ENCODE peak calls at places on chromosomes 11 and 22, in eight cellular contexts. U, F, R, M, Y, K, J and A are unnamed samples.

GRCh38 chr22:26821854-26822253 is 164.5 kb downstream of the MIAT start:
- DNase-seq in F (no peak), Y (no peak), M (no peak), U (no peak), K (no peak), R (no peak), J (no peak), A (no peak)

GRCh38 chr11:94948070-94948617 is 25.2 kb downstream of the CWC15 start:
- DNase-seq in M (no peak), K (no peak), J (no peak), F (no peak), R (no peak), U (no peak), Y (no peak), A (no peak)

GRCh38 chr11:65320386-65321075 is 5.9 kb downstream of the CDC42EP2 start:
- DNase-seq in K (no peak), F (no peak), Y (no peak), U (no peak), J (peak), R (no peak), M (no peak), A (no peak)

GRCh38 chr11:100667449-100667848 is 19.6 kb upstream of the ARHGAP42 start:
- DNase-seq in Y (no peak), R (no peak), J (no peak), M (no peak), F (no peak), U (no peak), K (no peak), A (no peak)

GRCh38 chr11:66407651-66408050 is 13.2 kb upstream of the NPAS4 start:
- DNase-seq in F (no peak), U (no peak), Y (no peak), K (no peak), J (no peak), M (no peak), R (no peak), A (no peak)

GRCh38 chr11:121023848-121024751 is at the start of gene TBCEL:
- DNase-seq in M (peak), Y (peak), R (peak), K (peak), J (peak), U (peak), F (peak), A (peak)

GRCh38 chr11:45739866-45740265 is 65.1 kb upstream of the SLC35C1 start:
- DNase-seq in Y (no peak), K (no peak), M (no peak), U (peak), J (no peak), F (no peak), R (no peak), A (no peak)

GRCh38 chr11:81658722-81659121 is 1074.9 kb downstream of the FAM181B start:
- DNase-seq in M (no peak), Y (no peak), J (no peak), F (no peak), K (no peak), R (no peak), U (peak), A (peak)

GRCh38 chr11:83294208-83294607 is 8.0 kb upstream of the CCDC90B start:
- DNase-seq in U (no peak), Y (no peak), R (no peak), M (no peak), K (no peak), J (no peak), F (no peak), A (no peak)

GRCh38 chr11:6567371-6567745 is 36.1 kb downstream of the RRP8 start:
- DNase-seq in F (peak), J (no peak), K (no peak), U (no peak), R (no peak), Y (no peak), M (no peak), A (no peak)

GRCh38 chr11:128342511-128343133 is 244.7 kb downstream of the ETS1 start:
- DNase-seq in U (peak), M (peak), Y (no peak), K (no peak), J (peak), F (no peak), R (peak), A (no peak)

GRCh38 chr22:37260396-37260795 is 16.3 kb upstream of the RAC2 start:
- DNase-seq in R (no peak), J (peak), K (no peak), U (no peak), M (no peak), F (no peak), Y (no peak), A (no peak)

GRCh38 chr11:13215157-13215556 is 62.4 kb upstream of the BMAL1 start:
- DNase-seq in R (no peak), M (no peak), K (no peak), U (peak), F (no peak), Y (no peak), J (no peak), A (no peak)

GRCh38 chr22:29359469-29359868 is 28.9 kb downstream of the AP1B1 start:
- DNase-seq in M (no peak), J (peak), Y (peak), U (peak), K (peak), F (peak), R (peak), A (no peak)

GRCh38 chr11:1733716-1734351 is 16.6 kb downstream of the IFITM10 start:
- DNase-seq in F (no peak), Y (no peak), U (no peak), R (no peak), K (no peak), J (no peak), M (no peak), A (no peak)

GRCh38 chr11:22753401-22753800 is 76.2 kb downstream of the SVIP start:
- DNase-seq in J (no peak), F (no peak), M (no peak), Y (no peak), R (no peak), U (no peak), K (no peak), A (no peak)

GRCh38 chr11:10205928-10206327 is 88.1 kb downstream of the SBF2 start:
- DNase-seq in F (no peak), U (no peak), M (no peak), Y (no peak), K (no peak), J (no peak), R (no peak), A (no peak)

GRCh38 chr22:24423519-24424000 is 3.8 kb upstream of the ADORA2A start:
- DNase-seq in M (peak), J (peak), R (no peak), U (peak), F (no peak), Y (peak), K (peak), A (peak)

DNA sequence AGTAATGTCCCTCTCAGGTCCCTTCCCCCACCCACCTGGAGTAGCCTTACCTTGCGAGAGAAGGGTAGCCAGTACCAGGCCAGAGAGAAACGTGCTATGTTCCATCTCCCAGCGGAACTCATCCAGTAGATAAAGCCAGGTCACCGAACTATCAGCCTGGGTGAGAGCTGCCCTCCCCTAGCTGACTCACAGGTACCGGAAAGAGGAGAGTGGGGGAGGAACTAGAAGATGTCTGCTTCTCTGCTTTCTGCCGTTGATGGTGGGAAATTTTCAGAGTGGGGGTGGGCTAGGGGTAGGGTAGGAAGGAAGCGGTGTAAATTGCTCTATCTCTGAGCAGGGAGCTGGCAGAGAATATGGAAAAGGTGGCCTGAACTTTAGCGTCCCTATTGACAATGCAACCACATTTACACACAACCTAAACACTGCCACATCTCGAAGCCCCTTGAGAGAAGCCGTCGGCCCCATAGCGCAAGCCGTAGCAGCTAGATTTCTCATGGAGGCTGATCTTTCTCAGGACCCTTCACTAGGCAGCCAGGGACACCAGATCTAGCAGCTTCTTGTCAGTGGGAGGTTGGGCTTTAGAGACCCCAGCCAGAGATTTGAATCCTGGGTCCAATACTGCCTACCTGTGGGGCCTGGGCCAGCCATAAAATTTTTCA is at the start of gene CD3D:
- DNase-seq in Y (no peak), K (no peak), M (no peak), F (no peak), J (no peak), R (no peak), U (no peak), A (no peak)
- TF ChIP-seq POLR2A in Y (no peak), K (no peak), M (no peak), F (no peak), J (no peak), R (no peak), U (no peak), A (no peak)

GRCh38 chr22:39958009-39958711 is 2.0 kb upstream of the TMA7B start:
- DNase-seq in F (no peak), Y (no peak), J (no peak), K (no peak), U (no peak), R (no peak), M (no peak), A (no peak)

GRCh38 chr22:39958916-39959639 is 1.1 kb upstream of the TMA7B start:
- DNase-seq in K (no peak), F (no peak), U (no peak), R (no peak), Y (no peak), M (no peak), J (no peak), A (no peak)

GRCh38 chr22:39959640-39960447 is at the start of gene TMA7B:
- DNase-seq in U (peak), R (no peak), K (no peak), J (no peak), M (no peak), F (no peak), Y (no peak), A (peak)

GRCh38 chr22:39962071-39962470 is 1.9 kb downstream of the TMA7B start:
- DNase-seq in U (no peak), M (no peak), K (no peak), F (no peak), R (no peak), J (no peak), Y (no peak), A (no peak)

DNA sequence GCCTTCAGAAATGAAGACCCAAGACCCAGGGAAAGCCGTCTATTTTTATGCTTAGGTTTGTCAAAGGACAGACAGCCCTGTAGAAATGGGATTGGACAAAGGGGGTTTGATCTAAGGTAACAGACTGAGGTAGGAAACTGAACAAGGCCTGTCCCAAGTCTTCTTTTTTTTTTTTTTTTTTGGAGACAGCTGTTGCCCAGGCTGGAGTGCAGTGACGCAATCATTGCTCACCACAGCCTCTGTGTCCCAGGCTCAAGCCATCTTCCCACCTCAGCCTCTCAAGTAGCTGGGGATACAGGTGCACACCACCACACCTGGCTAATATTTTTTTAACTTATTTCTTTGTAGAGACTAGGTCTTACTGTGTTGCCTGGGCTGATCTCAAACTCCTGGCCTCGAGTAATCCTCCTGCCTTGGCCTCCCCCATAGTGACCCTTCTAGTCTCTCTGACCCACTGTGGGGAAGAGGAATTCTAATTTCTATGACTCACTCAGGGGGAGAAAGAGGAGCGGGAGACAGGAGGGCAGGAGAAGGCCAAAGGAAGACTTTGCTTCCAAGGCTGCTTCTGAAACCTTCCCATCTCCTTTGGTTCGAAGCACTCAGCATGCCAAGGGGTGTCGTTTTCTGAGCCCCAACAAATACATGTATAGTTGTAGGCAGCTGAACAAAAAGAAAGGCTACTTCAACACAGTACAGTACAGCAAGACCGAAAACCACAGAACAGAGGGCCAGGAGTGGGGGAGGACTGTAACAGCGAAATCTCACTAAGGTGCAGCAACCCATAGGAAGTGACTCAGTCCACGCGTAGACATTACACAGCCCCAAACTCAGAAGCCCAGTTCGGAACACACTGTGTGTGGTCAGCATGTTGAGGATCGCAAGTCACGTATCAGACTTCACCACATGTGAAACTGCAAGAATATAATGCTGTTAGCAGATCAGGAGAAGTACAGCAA is 872 bp downstream of the TMA7B start:
- DNase-seq in U (no peak), K (no peak), Y (peak), M (peak), R (peak), J (no peak), F (no peak), A (peak)
- TF ChIP-seq POLR2A in U (no peak), K (no peak), Y (no peak), M (no peak), R (no peak), J (no peak), F (no peak), A (no peak)

GRCh38 chr11:74397531-74398243 is 546 bp downstream of the PGM2L1 start:
- DNase-seq in M (peak), K (no peak), U (peak), R (peak), F (peak), Y (peak), J (no peak), A (peak)

GRCh38 chr11:74403607-74404006 is 5.4 kb upstream of the PGM2L1 start:
- DNase-seq in Y (no peak), J (no peak), R (no peak), F (no peak), U (no peak), K (no peak), M (no peak), A (no peak)

DNA sequence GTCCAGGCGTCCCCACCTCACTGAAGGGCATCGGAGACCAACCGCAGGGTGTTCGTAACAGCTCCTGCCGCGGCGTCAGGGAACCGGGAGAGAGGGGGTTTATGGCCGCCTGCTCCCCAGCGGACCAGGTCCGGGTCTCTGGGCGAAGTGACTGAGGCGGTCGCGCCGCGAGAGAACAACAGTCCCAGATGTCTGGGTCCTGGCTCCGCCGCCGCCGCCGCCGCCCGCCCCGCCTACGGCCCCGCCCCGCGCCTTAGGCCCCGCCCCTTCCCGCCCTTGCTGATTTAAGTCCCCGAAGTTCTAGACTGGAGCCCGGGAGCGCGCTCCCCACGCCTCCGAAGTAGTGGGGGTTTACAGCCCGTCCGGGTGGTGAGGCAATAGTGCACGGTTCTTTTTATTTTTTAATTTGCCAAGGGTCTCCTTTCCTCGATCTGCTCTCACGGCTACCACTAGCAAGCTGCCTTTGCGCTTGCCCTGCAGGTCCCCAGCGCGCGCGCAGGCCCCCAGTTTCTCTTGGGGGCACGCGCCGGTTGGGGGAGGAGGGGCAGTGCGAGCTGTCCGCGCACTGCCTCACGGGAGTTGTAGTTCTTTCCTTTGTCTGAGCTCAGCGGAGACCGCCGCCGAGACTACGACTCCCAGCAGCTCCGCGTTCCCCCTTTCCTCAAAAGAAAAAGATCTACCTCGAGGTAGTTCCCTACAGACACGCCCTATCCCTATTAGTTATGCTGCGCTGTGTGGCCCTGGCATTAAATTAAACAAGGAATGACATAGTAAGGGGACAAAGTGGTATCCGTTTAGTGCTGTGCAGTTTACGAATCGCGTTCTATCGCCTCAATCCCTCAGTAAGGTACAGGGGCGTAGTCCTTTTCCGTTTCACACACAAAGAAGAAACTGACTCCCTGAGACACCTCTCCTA is at the start of gene PGM2L1:
- DNase-seq in M (peak), F (peak), U (peak), Y (peak), R (peak), K (peak), J (peak), A (peak)
- TF ChIP-seq POLR2A in M (no peak), F (peak), U (peak), Y (peak), R (peak), K (peak), J (peak), A (peak)

GRCh38 chr11:68003846-68004550 is at the start of gene UNC93B1:
- DNase-seq in R (peak), M (peak), F (peak), Y (peak), J (peak), K (peak), U (peak), A (peak)
- TF ChIP-seq POLR2A in R (peak), M (peak), F (peak), Y (peak), J (peak), K (no peak), U (peak), A (peak)

GRCh38 chr22:43228863-43229262 is 41.9 kb upstream of the TTLL12 start:
- DNase-seq in Y (no peak), R (no peak), J (no peak), F (no peak), K (no peak), U (no peak), M (no peak), A (no peak)
- TF ChIP-seq POLR2A in Y (no peak), R (no peak), J (no peak), F (no peak), K (no peak), U (no peak), M (no peak), A (no peak)

DNA sequence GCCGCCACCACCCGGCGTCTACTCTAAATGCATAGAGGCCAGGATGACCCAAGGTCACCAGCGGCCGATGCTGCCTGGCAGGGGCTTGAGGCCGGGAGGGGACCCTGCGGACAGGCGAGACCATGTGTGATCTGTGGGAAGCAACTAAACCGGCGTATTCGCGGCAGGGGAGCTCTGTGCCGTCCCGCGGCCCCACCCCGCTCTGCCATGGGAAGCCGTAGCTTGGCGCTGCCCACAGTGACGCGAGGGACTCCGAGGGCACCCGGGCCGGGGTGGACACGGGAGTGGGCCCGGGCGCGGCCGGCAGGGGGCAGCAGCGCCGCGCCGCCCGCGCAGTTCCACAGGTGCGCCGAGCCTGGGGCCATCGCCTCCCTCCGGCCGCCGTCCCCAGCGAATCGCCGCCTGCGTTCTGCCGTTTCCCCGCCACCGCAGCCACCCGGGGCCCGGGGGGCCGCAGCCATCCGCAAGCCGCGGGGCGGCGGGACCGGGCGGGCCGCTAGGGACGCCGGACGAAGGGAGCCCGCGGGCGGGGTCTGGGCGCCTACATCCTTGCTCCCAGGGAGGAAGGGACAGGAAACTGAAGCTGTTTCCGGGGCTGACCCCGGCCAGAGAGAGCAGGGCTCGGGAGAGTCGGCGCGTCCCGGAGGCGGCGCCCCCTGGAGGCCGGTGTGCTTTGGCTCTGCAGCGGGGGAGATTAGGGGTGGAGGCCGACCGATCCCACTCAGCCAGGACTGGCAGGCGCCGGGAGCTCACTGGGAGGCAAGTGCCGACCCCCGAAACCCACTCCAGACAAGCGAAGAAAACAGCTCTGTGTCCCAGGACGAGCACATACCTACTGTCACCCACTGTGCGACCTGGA is 12.5 kb upstream of the HDHD5 start:
- DNase-seq in M (peak), R (peak), U (peak), J (peak), F (peak), Y (peak), K (peak), A (peak)
- TF ChIP-seq POLR2A in M (peak), R (peak), U (peak), J (peak), F (no peak), Y (peak), K (no peak), A (peak)

GRCh38 chr11:72813740-72814138 is 472 bp upstream of the ATG16L2 start:
- DNase-seq in R (peak), K (no peak), J (peak), U (peak), F (peak), M (peak), Y (peak), A (peak)
- TF ChIP-seq POLR2A in R (peak), K (no peak), J (peak), U (peak), F (peak), M (peak), Y (no peak), A (peak)

DNA sequence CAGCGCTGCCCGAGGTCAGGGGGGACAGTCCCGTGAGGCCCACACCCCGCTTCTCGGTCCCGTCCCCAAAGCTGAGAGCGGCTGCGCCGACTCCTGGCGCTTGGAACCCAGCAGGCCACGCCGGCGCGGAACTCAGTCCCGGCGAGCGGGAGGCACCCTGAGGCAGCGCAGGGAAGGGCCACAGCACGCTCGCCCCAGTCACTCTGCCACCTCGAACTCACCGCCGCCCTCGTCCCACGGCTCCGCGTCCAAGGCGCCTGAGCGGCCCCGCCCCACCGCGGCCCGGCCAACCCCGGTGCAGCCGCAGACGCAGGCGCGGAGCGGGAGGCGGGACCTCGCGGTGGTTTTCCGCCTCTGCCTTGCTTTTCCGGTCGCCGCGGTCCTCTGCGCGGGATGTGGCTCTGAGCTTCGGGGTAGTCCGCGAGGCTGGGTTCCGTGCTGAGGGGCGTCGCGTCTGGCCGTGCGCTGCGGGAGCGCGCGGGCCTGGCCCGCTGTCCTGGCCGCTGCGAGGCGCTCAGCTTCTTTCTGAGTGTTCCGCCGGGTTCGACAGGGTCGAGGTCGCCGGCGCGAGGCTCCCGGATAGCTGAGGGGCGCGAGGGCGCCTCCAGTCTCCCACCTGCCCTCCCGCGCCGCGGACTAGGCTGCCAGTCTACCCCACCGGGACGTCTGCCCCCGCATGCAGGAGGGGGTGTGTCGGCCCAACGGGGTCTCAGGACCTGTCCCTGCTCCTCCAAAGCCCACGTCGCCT is at the start of gene CDPF1:
- DNase-seq in Y (peak), U (peak), R (peak), K (peak), F (peak), J (peak), M (peak), A (peak)
- TF ChIP-seq POLR2A in Y (peak), U (peak), R (peak), K (peak), F (peak), J (peak), M (peak), A (peak)